ENCODE peak calls at places on chromosomes 16 and 17, in six cellular contexts. One of them, this sample, is unnamed.

GRCh38 chr17:55086635-55087058 is 118.1 kb downstream of the STXBP4 start:
- DNase-seq in sciatic nerve: no peak
- DNase-seq in mucosa of gallbladder: no peak
- DNase-seq in adrenal gland: peak
- DNase-seq in fibroblast of lung: peak
- DNase-seq in GM13976: no peak
- DNase-seq in this sample: peak

GRCh38 chr17:81980122-81980521 is 2.7 kb downstream of the ASPSCR1 start:
- DNase-seq in sciatic nerve: no peak
- DNase-seq in mucosa of gallbladder: no peak
- DNase-seq in adrenal gland: no peak
- DNase-seq in fibroblast of lung: no peak
- DNase-seq in GM13976: no peak
- DNase-seq in this sample: no peak

GRCh38 chr16:23950898-23951297 is 115.1 kb downstream of the PRKCB start:
- DNase-seq in sciatic nerve: no peak
- DNase-seq in mucosa of gallbladder: no peak
- DNase-seq in adrenal gland: no peak
- DNase-seq in fibroblast of lung: no peak
- DNase-seq in GM13976: no peak
- DNase-seq in this sample: no peak

GRCh38 chr17:49694847-49695697 is 12.7 kb downstream of the SLC35B1 start:
- DNase-seq in sciatic nerve: peak
- DNase-seq in mucosa of gallbladder: peak
- DNase-seq in adrenal gland: peak
- DNase-seq in fibroblast of lung: no peak
- DNase-seq in GM13976: peak
- DNase-seq in this sample: peak

GRCh38 chr16:85281181-85281580 is 168.9 kb upstream of the CIBAR2 start:
- DNase-seq in sciatic nerve: no peak
- DNase-seq in mucosa of gallbladder: no peak
- DNase-seq in adrenal gland: no peak
- DNase-seq in fibroblast of lung: no peak
- DNase-seq in GM13976: no peak
- DNase-seq in this sample: no peak

GRCh38 chr17:9367186-9367585 is 208.4 kb downstream of the STX8 start:
- DNase-seq in sciatic nerve: no peak
- DNase-seq in mucosa of gallbladder: no peak
- DNase-seq in adrenal gland: peak
- DNase-seq in fibroblast of lung: no peak
- DNase-seq in GM13976: no peak
- DNase-seq in this sample: no peak

GRCh38 chr17:18859256-18859655 is 1.3 kb downstream of the PRPSAP2 start:
- DNase-seq in sciatic nerve: no peak
- DNase-seq in mucosa of gallbladder: no peak
- DNase-seq in adrenal gland: no peak
- DNase-seq in fibroblast of lung: peak
- DNase-seq in GM13976: no peak
- DNase-seq in this sample: peak

GRCh38 chr16:19595043-19595767 is 39.7 kb downstream of the VPS35L start:
- DNase-seq in sciatic nerve: no peak
- DNase-seq in mucosa of gallbladder: peak
- DNase-seq in adrenal gland: peak
- DNase-seq in fibroblast of lung: peak
- DNase-seq in GM13976: no peak
- DNase-seq in this sample: peak

GRCh38 chr17:7041607-7042506 is 2.0 kb downstream of the SLC16A11 start:
- DNase-seq in sciatic nerve: no peak
- DNase-seq in mucosa of gallbladder: no peak
- DNase-seq in adrenal gland: no peak
- DNase-seq in fibroblast of lung: no peak
- DNase-seq in GM13976: peak
- DNase-seq in this sample: no peak

GRCh38 chr17:80991645-80992076 is at the start of gene CHMP6:
- DNase-seq in sciatic nerve: peak
- DNase-seq in mucosa of gallbladder: peak
- DNase-seq in adrenal gland: peak
- DNase-seq in fibroblast of lung: peak
- DNase-seq in GM13976: peak
- DNase-seq in this sample: peak

GRCh38 chr17:3683054-3683511 is 12.9 kb downstream of the P2RX5 start:
- DNase-seq in sciatic nerve: no peak
- DNase-seq in mucosa of gallbladder: no peak
- DNase-seq in adrenal gland: peak
- DNase-seq in fibroblast of lung: no peak
- DNase-seq in GM13976: peak
- DNase-seq in this sample: peak

GRCh38 chr17:83200746-83201145 is 121.3 kb downstream of the METRNL start:
- DNase-seq in sciatic nerve: peak
- DNase-seq in mucosa of gallbladder: no peak
- DNase-seq in adrenal gland: no peak
- DNase-seq in fibroblast of lung: no peak
- DNase-seq in GM13976: no peak
- DNase-seq in this sample: no peak

GRCh38 chr17:29613371-29613837 is 9.3 kb downstream of the CORO6 start:
- DNase-seq in sciatic nerve: peak
- DNase-seq in mucosa of gallbladder: peak
- DNase-seq in adrenal gland: peak
- DNase-seq in fibroblast of lung: peak
- DNase-seq in GM13976: peak
- DNase-seq in this sample: peak

GRCh38 chr17:45265823-45266222 is 3.9 kb upstream of the SPATA32 start:
- DNase-seq in sciatic nerve: no peak
- DNase-seq in mucosa of gallbladder: no peak
- DNase-seq in adrenal gland: peak
- DNase-seq in fibroblast of lung: peak
- DNase-seq in GM13976: no peak
- DNase-seq in this sample: peak

GRCh38 chr16:58684001-58684353 is 593 bp downstream of the SLC38A7 start:
- DNase-seq in sciatic nerve: no peak
- DNase-seq in mucosa of gallbladder: no peak
- DNase-seq in adrenal gland: peak
- DNase-seq in fibroblast of lung: peak
- DNase-seq in GM13976: no peak
- DNase-seq in this sample: peak

GRCh38 chr16:57994778-57995177 is 5.7 kb downstream of the ZNF319 start:
- DNase-seq in sciatic nerve: no peak
- DNase-seq in mucosa of gallbladder: peak
- DNase-seq in adrenal gland: peak
- DNase-seq in fibroblast of lung: no peak
- DNase-seq in GM13976: peak
- DNase-seq in this sample: peak

GRCh38 chr17:8007836-8008235 is 5.4 kb downstream of the GUCY2D start:
- DNase-seq in sciatic nerve: peak
- DNase-seq in mucosa of gallbladder: no peak
- DNase-seq in adrenal gland: no peak
- DNase-seq in fibroblast of lung: no peak
- DNase-seq in GM13976: no peak
- DNase-seq in this sample: no peak

GRCh38 chr16:54342001-54342776 is 55.6 kb upstream of the IRX3 start:
- DNase-seq in sciatic nerve: no peak
- DNase-seq in mucosa of gallbladder: no peak
- DNase-seq in adrenal gland: no peak
- DNase-seq in fibroblast of lung: peak
- DNase-seq in GM13976: no peak
- DNase-seq in this sample: peak

GRCh38 chr17:3983945-3984484 is 19.8 kb upstream of the ATP2A3 start:
- DNase-seq in sciatic nerve: no peak
- DNase-seq in mucosa of gallbladder: no peak
- DNase-seq in adrenal gland: no peak
- DNase-seq in fibroblast of lung: peak
- DNase-seq in GM13976: no peak
- DNase-seq in this sample: peak

GRCh38 chr16:56482667-56483236 is 31.4 kb downstream of the OGFOD1 start:
- DNase-seq in sciatic nerve: no peak
- DNase-seq in mucosa of gallbladder: no peak
- DNase-seq in adrenal gland: no peak
- DNase-seq in fibroblast of lung: no peak
- DNase-seq in GM13976: no peak
- DNase-seq in this sample: no peak